ENCODE peak calls at places on chromosomes 2 and 18, in ten cellular contexts. Z is gastrocnemius medialis, L is tibial artery, D is tibial nerve, T is fibroblast of lung, C is heart left ventricle, B is GM23338, S is astrocyte, R is cardiac muscle cell, V is body of pancreas. F is an unnamed sample.

GRCh38 chr18:54924948-54925347 is 34.3 kb downstream of the CCDC68 start:
- DNase-seq in Z (no peak), L (no peak), D (no peak), T (peak; percentile 53), C (no peak), B (no peak), S (peak; percentile 47), R (no peak), V (no peak), F (no peak)

GRCh38 chr2:44290271-44290670 is 15.0 kb downstream of the SLC3A1 start:
- DNase-seq in Z (no peak), L (no peak), D (no peak), T (peak; percentile 88), C (no peak), B (peak; percentile 18), S (peak; percentile 84), R (peak; percentile 73), V (no peak), F (no peak)

GRCh38 chr2:131040661-131041401 is 52.4 kb downstream of the FAM168B start:
- DNase-seq in Z (peak; percentile 25), L (no peak), D (no peak), T (no peak), C (no peak), B (no peak), S (no peak), R (peak; percentile 58), V (peak; percentile 72), F (peak; percentile 4)

GRCh38 chr2:222088561-222088960 is 210.2 kb downstream of the PAX3 start:
- DNase-seq in Z (no peak), L (no peak), D (no peak), T (peak; percentile 67), C (no peak), B (no peak), S (peak; percentile 64), R (no peak), V (no peak), F (no peak)

GRCh38 chr2:237682151-237682550 is 54.8 kb downstream of the LRRFIP1 start:
- DNase-seq in Z (peak; percentile 18), L (no peak), D (no peak), T (no peak), C (no peak), B (no peak), S (no peak), R (no peak), V (no peak), F (peak; percentile 63)

GRCh38 chr18:78512080-78512601 is 467.5 kb upstream of the SALL3 start:
- DNase-seq in Z (no peak), L (no peak), D (no peak), T (no peak), C (no peak), B (no peak), S (no peak), R (no peak), V (no peak), F (no peak)

GRCh38 chr2:159101755-159102489 is 133.5 kb downstream of the TANC1 start:
- DNase-seq in Z (no peak), L (no peak), D (no peak), T (no peak), C (no peak), B (no peak), S (no peak), R (no peak), V (no peak), F (no peak)

GRCh38 chr2:45932278-45932975 is 281.0 kb downstream of the PRKCE start:
- DNase-seq in Z (no peak), L (no peak), D (no peak), T (peak; percentile 89), C (no peak), B (no peak), S (peak; percentile 84), R (peak; percentile 53), V (no peak), F (no peak)

GRCh38 chr2:205686231-205687017 is 4.1 kb downstream of the NRP2 start:
- DNase-seq in Z (no peak), L (no peak), D (no peak), T (no peak), C (no peak), B (peak; percentile 68), S (no peak), R (peak; percentile 54), V (no peak), F (no peak)

GRCh38 chr2:23385351-23385747 is 370 bp downstream of the KLHL29 start:
- DNase-seq in Z (no peak), L (peak; percentile 75), D (no peak), T (peak; percentile 48), C (no peak), B (peak; percentile 59), S (peak; percentile 16), R (peak; percentile 60), V (peak; percentile 23), F (no peak)

GRCh38 chr2:144230057-144230451 is 289.9 kb downstream of the ZEB2 start:
- DNase-seq in Z (no peak), L (no peak), D (no peak), T (no peak), C (no peak), B (no peak), S (no peak), R (no peak), V (no peak), F (no peak)

GRCh38 chr18:48355526-48356115 is 53.6 kb downstream of the ZBTB7C start:
- DNase-seq in Z (no peak), L (no peak), D (no peak), T (no peak), C (no peak), B (no peak), S (no peak), R (no peak), V (no peak), F (no peak)

GRCh38 chr2:207188601-207189000 is 22.9 kb upstream of the KLF7 start:
- DNase-seq in Z (no peak), L (no peak), D (no peak), T (peak; percentile 66), C (no peak), B (no peak), S (peak; percentile 60), R (peak; percentile 47), V (no peak), F (no peak)

DNA sequence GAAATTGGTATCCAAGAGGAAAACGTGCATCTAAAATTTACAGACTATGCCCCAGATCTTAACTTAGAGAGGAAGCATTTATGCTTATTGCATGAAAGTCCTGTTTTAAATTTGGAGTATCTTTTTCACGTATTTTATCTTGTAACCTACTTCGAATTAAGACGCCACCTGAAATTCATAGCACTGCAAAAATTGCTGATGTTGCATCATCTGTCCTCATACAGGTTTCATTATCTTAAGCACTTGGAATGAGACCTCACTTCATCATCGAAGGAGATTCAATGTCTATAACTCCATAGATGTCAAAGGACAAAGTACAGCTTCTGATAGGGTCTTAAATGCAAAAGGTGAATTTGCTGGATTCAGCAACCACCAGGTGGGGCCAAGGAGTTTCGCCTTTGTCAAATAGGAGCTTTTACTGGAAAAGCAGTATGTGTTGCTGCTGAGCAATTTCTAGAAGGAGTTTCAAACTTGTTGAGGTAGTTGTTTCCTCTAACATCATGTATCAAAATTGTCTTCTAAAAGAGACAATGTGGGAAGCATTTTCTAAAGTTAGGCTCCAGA is 106.4 kb upstream of the CCDC85A start:
- DNase-seq in Z (no peak), L (no peak), D (no peak), T (peak; percentile 10), C (no peak), B (peak; percentile 81), S (peak; percentile 4), R (peak; percentile 17), V (peak; percentile 35), F (no peak)
- TF ChIP-seq CTCF in Z (no peak), L (no peak), D (no peak), T (peak; percentile 23), C (peak; percentile 29), B (peak; percentile 88), S (peak; percentile 34), R (peak; percentile 42), V (peak; percentile 41), F (no peak)

GRCh38 chr18:12014521-12014920 is 33.2 kb downstream of the IMPA2 start:
- DNase-seq in Z (peak; percentile 7), L (no peak), D (no peak), T (no peak), C (no peak), B (no peak), S (no peak), R (no peak), V (no peak), F (no peak)

GRCh38 chr18:12015697-12016062 is 34.4 kb downstream of the IMPA2 start:
- DNase-seq in Z (peak; percentile 76), L (no peak), D (no peak), T (peak; percentile 49), C (peak; percentile 39), B (no peak), S (peak; percentile 33), R (peak; percentile 57), V (peak; percentile 78), F (no peak)

GRCh38 chr18:12018861-12019260 is 37.6 kb downstream of the IMPA2 start:
- DNase-seq in Z (no peak), L (no peak), D (no peak), T (no peak), C (no peak), B (no peak), S (no peak), R (no peak), V (no peak), F (no peak)

GRCh38 chr18:12014976-12015696 is 33.8 kb downstream of the IMPA2 start:
- DNase-seq in Z (peak; percentile 60), L (no peak), D (no peak), T (no peak), C (no peak), B (no peak), S (no peak), R (no peak), V (no peak), F (no peak)

GRCh38 chr18:12017079-12017478 is 35.8 kb downstream of the IMPA2 start:
- DNase-seq in Z (no peak), L (no peak), D (no peak), T (no peak), C (no peak), B (no peak), S (no peak), R (no peak), V (peak; percentile 16), F (no peak)
- H3K27ac ChIP-seq in Z (no peak overlapping the region), L (no peak overlapping the region), D (no peak overlapping the region), T (no peak overlapping the region), C (no peak overlapping the region), B (no peak overlapping the region), S (no peak overlapping the region), R (no peak overlapping the region), V (peak overlapping the region; percentile 98), F (no peak overlapping the region)

GRCh38 chr2:135124924-135125886 is 73.1 kb downstream of the RAB3GAP1 start:
- DNase-seq in Z (no peak), L (no peak), D (no peak), T (no peak), C (no peak), B (no peak), S (no peak), R (peak; percentile 17), V (no peak), F (no peak)
- H3K36me3 ChIP-seq in Z (peaks cover 55% of the 10 kb centered on the region), L (peaks cover 51% of the 10 kb centered on the region), D (peaks cover 65% of the 10 kb centered on the region), T (peaks cover 2% of the 10 kb centered on the region), C (peaks cover 94% of the 10 kb centered on the region), B (no peaks in the 10 kb centered on the region), S (peaks cover 24% of the 10 kb centered on the region), R (peaks cover 46% of the 10 kb centered on the region), V (no peaks in the 10 kb centered on the region), F (peaks cover 64% of the 10 kb centered on the region)

DNA sequence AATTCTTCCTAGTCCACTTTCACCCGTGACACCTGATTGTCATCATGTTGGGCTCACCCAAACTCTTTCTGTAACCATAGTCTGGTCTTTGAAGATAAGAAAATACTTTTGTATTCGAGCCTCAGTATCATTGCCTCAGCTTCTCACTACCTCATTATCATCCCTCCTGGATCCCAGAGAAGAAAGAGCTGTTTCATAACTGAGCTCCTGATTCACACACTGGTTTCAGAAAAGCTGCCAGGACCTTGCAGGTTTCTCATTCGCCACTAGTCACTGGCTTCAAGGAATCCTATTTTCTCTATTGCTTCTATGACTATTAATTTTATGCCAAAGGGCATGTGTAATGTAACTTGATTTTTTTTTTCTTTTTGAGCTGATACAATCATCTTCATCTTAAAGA is 2.9 kb upstream of the CRIM1 start:
- DNase-seq in Z (no peak), L (no peak), D (no peak), T (peak; percentile 90), C (no peak), B (no peak), S (peak; percentile 87), R (peak; percentile 69), V (no peak), F (no peak)
- TF ChIP-seq CTCF in Z (no peak), L (no peak), D (no peak), T (no peak), C (no peak), B (no peak), S (peak; percentile 25), R (peak; percentile 17), V (peak; percentile 5), F (no peak)

F was measured in ascending aorta.